ENCODE peak calls at places on chromosomes 2 and 18, in nine cellular contexts. U, J, G, F, T, B, N, A and O are unnamed samples.

GRCh38 chr2:36371070-36371962 is 15.7 kb downstream of the CRIM1 start:
- DNase-seq in U (peak; percentile 40), J (peak; percentile 12), G (no peak), F (peak; percentile 62), T (no peak), B (no peak), N (peak; percentile 62), A (no peak), O (no peak)

GRCh38 chr2:181124499-181124898 is 144.1 kb downstream of the UBE2E3 start:
- DNase-seq in U (no peak), J (no peak), G (no peak), F (no peak), T (no peak), B (no peak), N (peak; percentile 8), A (no peak), O (no peak)

GRCh38 chr2:86446060-86446459 is 4.9 kb downstream of the KDM3A start:
- DNase-seq in U (no peak), J (no peak), G (no peak), F (no peak), T (no peak), B (no peak), N (peak; percentile 34), A (no peak), O (no peak)

GRCh38 chr2:41598161-41598894 is 449.5 kb upstream of the PKDCC start:
- DNase-seq in U (peak; percentile 76), J (no peak), G (no peak), F (no peak), T (no peak), B (no peak), N (peak; percentile 69), A (peak; percentile 46), O (no peak)

GRCh38 chr2:166413255-166413654 is 37.5 kb upstream of the SCN9A start:
- DNase-seq in U (no peak), J (no peak), G (no peak), F (no peak), T (no peak), B (no peak), N (peak; percentile 61), A (no peak), O (no peak)

GRCh38 chr2:71603851-71604708 is 150.7 kb downstream of the DYSF start:
- DNase-seq in U (no peak), J (no peak), G (no peak), F (no peak), T (peak; percentile 36), B (no peak), N (no peak), A (peak; percentile 37), O (no peak)

GRCh38 chr2:189548686-189549439 is 31.7 kb downstream of the SLC40A1 start:
- DNase-seq in U (no peak), J (no peak), G (no peak), F (peak; percentile 62), T (no peak), B (no peak), N (peak; percentile 47), A (no peak), O (no peak)

GRCh38 chr2:33728106-33728505 is 129.0 kb upstream of the FAM98A start:
- DNase-seq in U (no peak), J (no peak), G (no peak), F (no peak), T (no peak), B (no peak), N (no peak), A (no peak), O (no peak)

GRCh38 chr2:28545590-28546195 is 49.8 kb downstream of the PLB1 start:
- DNase-seq in U (no peak), J (no peak), G (no peak), F (no peak), T (no peak), B (peak; percentile 33), N (no peak), A (no peak), O (no peak)

GRCh38 chr2:66437601-66438497 is 2.9 kb downstream of the MEIS1 start:
- DNase-seq in U (peak; percentile 57), J (no peak), G (peak; percentile 51), F (no peak), T (peak; percentile 48), B (no peak), N (peak; percentile 57), A (no peak), O (no peak)

GRCh38 chr2:106177581-106177980 is 16.5 kb downstream of the UXS1 start:
- DNase-seq in U (no peak), J (no peak), G (no peak), F (no peak), T (no peak), B (no peak), N (no peak), A (no peak), O (no peak)
- TF ChIP-seq CTCF in U (no peak), J (no peak), G (no peak), F (no peak), T (no peak), B (no peak), N (no peak), A (no peak), O (no peak)

GRCh38 chr2:105125428-105125827 is 87.6 kb downstream of the MRPS9 start:
- DNase-seq in U (no peak), J (no peak), G (no peak), F (peak; percentile 31), T (no peak), B (no peak), N (peak; percentile 11), A (no peak), O (no peak)
- TF ChIP-seq CTCF in U (peak; percentile 8), J (no peak), G (no peak), F (no peak), T (no peak), B (no peak), N (no peak), A (no peak), O (peak; percentile 16)

GRCh38 chr2:20422679-20423271 is 24.1 kb upstream of the RHOB start:
- DNase-seq in U (peak; percentile 25), J (no peak), G (no peak), F (peak; percentile 39), T (no peak), B (no peak), N (peak; percentile 75), A (no peak), O (no peak)
- TF ChIP-seq CTCF in U (no peak), J (no peak), G (no peak), F (no peak), T (peak; percentile 15), B (no peak), N (peak; percentile 23), A (no peak), O (peak; percentile 54)

GRCh38 chr2:74648009-74648443 is at the start of gene M1AP:
- DNase-seq in U (no peak), J (no peak), G (no peak), F (no peak), T (no peak), B (no peak), N (no peak), A (peak; percentile 75), O (no peak)
- TF ChIP-seq CTCF in U (no peak), J (no peak), G (no peak), F (no peak), T (no peak), B (no peak), N (no peak), A (no peak), O (peak; percentile 42)

GRCh38 chr2:37928377-37928776 is 3.3 kb downstream of the RMDN2 start:
- DNase-seq in U (no peak), J (no peak), G (no peak), F (no peak), T (no peak), B (no peak), N (no peak), A (no peak), O (no peak)

GRCh38 chr2:37926635-37927034 is 1.5 kb downstream of the RMDN2 start:
- DNase-seq in U (no peak), J (no peak), G (no peak), F (no peak), T (peak; percentile 47), B (no peak), N (no peak), A (no peak), O (no peak)

GRCh38 chr2:37923308-37924055 is 1.6 kb upstream of the RMDN2 start:
- DNase-seq in U (no peak), J (no peak), G (no peak), F (no peak), T (no peak), B (no peak), N (no peak), A (no peak), O (no peak)

GRCh38 chr2:37920570-37920969 is 4.5 kb upstream of the RMDN2 start:
- DNase-seq in U (no peak), J (no peak), G (no peak), F (no peak), T (no peak), B (no peak), N (no peak), A (no peak), O (no peak)

GRCh38 chr2:37925063-37925897 is at the start of gene RMDN2:
- DNase-seq in U (peak; percentile 86), J (peak; percentile 93), G (peak; percentile 93), F (peak; percentile 97), T (peak; percentile 96), B (peak; percentile 75), N (peak; percentile 80), A (peak; percentile 98), O (peak; percentile 68)
- TF ChIP-seq CTCF in U (no peak), J (no peak), G (no peak), F (no peak), T (no peak), B (no peak), N (no peak), A (no peak), O (no peak)

DNA sequence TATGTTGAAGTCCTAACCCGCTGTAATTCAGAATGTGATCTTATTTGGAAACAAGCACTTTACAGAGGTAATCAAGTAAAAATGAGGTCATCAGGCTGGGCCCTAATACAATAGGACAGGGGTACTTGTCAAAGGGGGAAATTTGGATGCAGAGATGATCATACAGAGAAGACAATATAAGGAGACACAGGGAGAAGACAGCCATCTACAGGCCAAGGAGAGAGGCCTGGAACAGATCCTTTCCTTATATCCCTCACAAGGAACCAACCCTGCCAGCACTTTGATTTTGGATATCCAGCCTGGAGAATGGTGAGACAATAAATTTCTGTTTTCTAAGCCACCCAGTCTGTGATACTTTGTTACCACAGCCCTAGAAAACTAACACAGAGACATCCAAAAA is 104.3 kb downstream of the METTL4 start:
- DNase-seq in U (no peak), J (no peak), G (no peak), F (no peak), T (no peak), B (no peak), N (no peak), A (no peak), O (no peak)
- TF ChIP-seq CTCF in U (no peak), J (no peak), G (no peak), F (peak; percentile 6), T (no peak), B (no peak), N (no peak), A (no peak), O (no peak)

GRCh38 chr2:155431004-155431507 is 732.6 kb downstream of the KCNJ3 start:
- DNase-seq in U (no peak), J (no peak), G (no peak), F (no peak), T (no peak), B (no peak), N (no peak), A (no peak), O (no peak)
- TF ChIP-seq CTCF in U (no peak), J (no peak), G (no peak), F (no peak), T (no peak), B (no peak), N (no peak), A (no peak), O (no peak)

GRCh38 chr18:50428531-50429206 is 53.8 kb downstream of the SKA1 start:
- DNase-seq in U (peak; percentile 16), J (no peak), G (no peak), F (no peak), T (no peak), B (no peak), N (peak; percentile 48), A (no peak), O (no peak)
- TF ChIP-seq CTCF in U (no peak), J (no peak), G (no peak), F (no peak), T (no peak), B (no peak), N (no peak), A (no peak), O (no peak)